ENCODE peak calls at places on chromosomes 1 and 21, in six cellular contexts. T is IMR-90, Y is transverse colon, I is spleen, A is gastrocnemius medialis, U is body of pancreas. J is an unnamed sample. For H3K36me3, the result is how much of the 10 kb centered on the place peaks cover.

GRCh38 chr1:107413951-107414350 is 273.1 kb downstream of the NTNG1 start:
- DNase-seq in T (no peak), Y (no peak), I (no peak), A (no peak), U (no peak), J (no peak)

GRCh38 chr21:46001821-46002681 is 20.5 kb downstream of the COL6A1 start:
- DNase-seq in T (no peak), Y (no peak), I (peak), A (peak), U (peak), J (no peak)

GRCh38 chr1:115811140-115811828 is 29.6 kb downstream of the NHLH2 start:
- DNase-seq in T (no peak), Y (peak), I (no peak), A (no peak), U (peak), J (peak)

GRCh38 chr1:41955461-41956159 is 36.9 kb upstream of the HIVEP3 start:
- DNase-seq in T (peak), Y (no peak), I (no peak), A (no peak), U (no peak), J (no peak)

GRCh38 chr1:234696148-234696576 is 86.2 kb upstream of the IRF2BP2 start:
- DNase-seq in T (no peak), Y (no peak), I (no peak), A (no peak), U (no peak), J (no peak)

GRCh38 chr1:232594018-232594502 is 35.9 kb downstream of the SIPA1L2 start:
- DNase-seq in T (peak), Y (no peak), I (no peak), A (no peak), U (no peak), J (no peak)

GRCh38 chr1:228333739-228334115 is 72.9 kb downstream of the TRIM11 start:
- DNase-seq in T (no peak), Y (peak), I (peak), A (no peak), U (no peak), J (no peak)

GRCh38 chr1:10962483-10962882 is 50.0 kb upstream of the TARDBP start:
- DNase-seq in T (no peak), Y (no peak), I (no peak), A (no peak), U (peak), J (peak)

GRCh38 chr1:15929258-15929935 is 46.5 kb downstream of the ZBTB17 start:
- DNase-seq in T (no peak), Y (no peak), I (no peak), A (no peak), U (peak), J (no peak)
- H3K36me3 ChIP-seq in T (half or more), Y (under half), I (half or more), A (under half), U (under half), J (half or more)

GRCh38 chr1:43363283-43363934 is 4.4 kb downstream of the ELOVL1 start:
- DNase-seq in T (no peak), Y (peak), I (no peak), A (no peak), U (no peak), J (no peak)
- TF ChIP-seq POLR2A in T (no peak), Y (no peak), I (no peak), A (no peak), U (no peak), J (no peak)

GRCh38 chr1:195439661-195440060 is 1168.6 kb downstream of the KCNT2 start:
- DNase-seq in T (no peak), Y (no peak), I (no peak), A (no peak), U (no peak), J (no peak)
- H3K4me3 ChIP-seq in T (no peak), Y (no peak), I (no peak), A (no peak), U (no peak), J (no peak)

DNA sequence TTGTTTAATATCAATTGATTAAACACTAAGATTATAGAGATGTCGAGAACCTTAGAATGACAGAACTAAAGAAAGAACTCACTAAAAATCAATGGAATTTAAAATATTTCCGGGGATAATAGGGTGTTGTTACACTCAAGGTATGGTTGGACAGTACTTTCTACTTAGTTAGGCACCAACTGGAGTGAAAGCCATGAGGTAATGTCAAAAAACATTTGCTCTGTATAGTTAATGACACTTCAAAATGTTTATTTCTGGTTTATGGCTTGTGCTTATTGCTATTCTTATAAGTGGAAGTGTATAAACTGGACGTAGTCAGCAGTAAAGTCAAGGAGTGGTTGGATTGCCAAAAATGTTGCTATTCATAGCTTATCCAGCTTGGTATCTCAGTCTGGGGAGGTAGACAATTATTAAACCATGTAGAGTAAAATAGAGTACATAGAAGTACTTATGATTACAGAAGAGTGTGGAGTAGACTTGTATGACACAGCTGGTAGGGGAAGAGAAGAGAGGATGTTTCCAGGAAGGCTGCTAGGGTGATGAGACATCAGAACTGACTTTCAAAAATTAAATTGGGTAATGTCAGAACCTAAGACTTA is 56.5 kb upstream of the BMP8A start:
- DNase-seq in T (peak), Y (no peak), I (no peak), A (no peak), U (no peak), J (no peak)
- H3K36me3 ChIP-seq in T (under half), Y (under half), I (half or more), A (under half), U (under half), J (under half)

GRCh38 chr21:42971897-42972275 is 2.5 kb upstream of the PKNOX1 start:
- DNase-seq in T (no peak), Y (no peak), I (peak), A (no peak), U (no peak), J (no peak)
- TF ChIP-seq POLR2A in T (no peak), Y (no peak), I (no peak), A (no peak), U (no peak), J (no peak)

GRCh38 chr21:37829447-37829846 is 86.8 kb downstream of the KCNJ6 start:
- DNase-seq in T (peak), Y (peak), I (peak), A (no peak), U (peak), J (no peak)
- H3K4me3 ChIP-seq in T (no peak), Y (no peak), I (no peak), A (no peak), U (no peak), J (no peak)

GRCh38 chr1:233609926-233610325 is 4.0 kb upstream of the KCNK1 start:
- DNase-seq in T (no peak), Y (no peak), I (no peak), A (no peak), U (no peak), J (no peak)
- H3K36me3 ChIP-seq in T (under half), Y (under half), I (under half), A (under half), U (under half), J (under half)